ENCODE peak calls at places on chromosome 3, in five cellular contexts. One of them, this sample, is unnamed.
A peak's percentile ranks its signal among the peaks of the same experiment; 100 is the strongest.

GRCh38 chr3:151328298-151329036 is 882 bp downstream of the P2RY13 start:
- DNase-seq in foreskin fibroblast: peak; percentile 52
- DNase-seq in type B pancreatic cell: no peak
- DNase-seq in GM12865: no peak
- DNase-seq in glutamatergic neuron: no peak
- DNase-seq in this sample: no peak

GRCh38 chr3:64808056-64808455 is 120.3 kb upstream of the ADAMTS9 start:
- DNase-seq in foreskin fibroblast: no peak
- DNase-seq in type B pancreatic cell: no peak
- DNase-seq in GM12865: no peak
- DNase-seq in glutamatergic neuron: no peak
- DNase-seq in this sample: no peak

GRCh38 chr3:36729204-36730056 is 34.9 kb downstream of the DCLK3 start:
- DNase-seq in foreskin fibroblast: peak; percentile 75
- DNase-seq in type B pancreatic cell: no peak
- DNase-seq in GM12865: peak; percentile 55
- DNase-seq in glutamatergic neuron: no peak
- DNase-seq in this sample: peak; percentile 16

GRCh38 chr3:109122690-109123089 is 4.8 kb upstream of the MORC1 start:
- DNase-seq in foreskin fibroblast: no peak
- DNase-seq in type B pancreatic cell: no peak
- DNase-seq in GM12865: no peak
- DNase-seq in glutamatergic neuron: no peak
- DNase-seq in this sample: no peak

GRCh38 chr3:149655826-149656599 is 1.8 kb downstream of the WWTR1 start:
- DNase-seq in foreskin fibroblast: no peak
- DNase-seq in type B pancreatic cell: no peak
- DNase-seq in GM12865: no peak
- DNase-seq in glutamatergic neuron: no peak
- DNase-seq in this sample: no peak

GRCh38 chr3:126083511-126083912 is 412 bp downstream of the SLC41A3 start:
- DNase-seq in foreskin fibroblast: peak; percentile 68
- DNase-seq in type B pancreatic cell: no peak
- DNase-seq in GM12865: peak; percentile 65
- DNase-seq in glutamatergic neuron: peak; percentile 65
- DNase-seq in this sample: no peak

GRCh38 chr3:166455724-166456123 is 618.5 kb upstream of the BCHE start:
- DNase-seq in foreskin fibroblast: no peak
- DNase-seq in type B pancreatic cell: no peak
- DNase-seq in GM12865: no peak
- DNase-seq in glutamatergic neuron: no peak
- DNase-seq in this sample: no peak

GRCh38 chr3:73577704-73578103 is 47.0 kb downstream of the PDZRN3 start:
- DNase-seq in foreskin fibroblast: no peak
- DNase-seq in type B pancreatic cell: no peak
- DNase-seq in GM12865: no peak
- DNase-seq in glutamatergic neuron: no peak
- DNase-seq in this sample: no peak

GRCh38 chr3:193879099-193879863 is 256.7 kb upstream of the HES1 start:
- DNase-seq in foreskin fibroblast: no peak
- DNase-seq in type B pancreatic cell: no peak
- DNase-seq in GM12865: no peak
- DNase-seq in glutamatergic neuron: no peak
- DNase-seq in this sample: no peak

GRCh38 chr3:128322030-128323022 is 144.4 kb downstream of the DNAJB8 start:
- DNase-seq in foreskin fibroblast: peak; percentile 60
- DNase-seq in type B pancreatic cell: peak; percentile 64
- DNase-seq in GM12865: peak; percentile 37
- DNase-seq in glutamatergic neuron: peak; percentile 71
- DNase-seq in this sample: no peak

GRCh38 chr3:20340324-20340928 is 154.4 kb upstream of the SGO1 start:
- DNase-seq in foreskin fibroblast: peak; percentile 88
- DNase-seq in type B pancreatic cell: peak; percentile 74
- DNase-seq in GM12865: peak; percentile 78
- DNase-seq in glutamatergic neuron: peak; percentile 73
- DNase-seq in this sample: peak; percentile 16

GRCh38 chr3:278300-279064 is 81.9 kb downstream of the CHL1 start:
- DNase-seq in foreskin fibroblast: no peak
- DNase-seq in type B pancreatic cell: no peak
- DNase-seq in GM12865: peak; percentile 94
- DNase-seq in glutamatergic neuron: peak; percentile 32
- DNase-seq in this sample: no peak

GRCh38 chr3:148815316-148815715 is 12.3 kb upstream of the CPB1 start:
- DNase-seq in foreskin fibroblast: no peak
- DNase-seq in type B pancreatic cell: no peak
- DNase-seq in GM12865: no peak
- DNase-seq in glutamatergic neuron: no peak
- DNase-seq in this sample: no peak

GRCh38 chr3:63991666-63992065 is 31.6 kb downstream of the PSMD6 start:
- DNase-seq in foreskin fibroblast: no peak
- DNase-seq in type B pancreatic cell: no peak
- DNase-seq in GM12865: no peak
- DNase-seq in glutamatergic neuron: no peak
- DNase-seq in this sample: no peak

GRCh38 chr3:111315911-111316310 is 226.1 kb upstream of the CD96 start:
- DNase-seq in foreskin fibroblast: peak; percentile 84
- DNase-seq in type B pancreatic cell: no peak
- DNase-seq in GM12865: no peak
- DNase-seq in glutamatergic neuron: no peak
- DNase-seq in this sample: no peak

GRCh38 chr3:166713787-166714186 is 666.3 kb downstream of the ZBBX start:
- DNase-seq in foreskin fibroblast: no peak
- DNase-seq in type B pancreatic cell: no peak
- DNase-seq in GM12865: no peak
- DNase-seq in glutamatergic neuron: no peak
- DNase-seq in this sample: no peak

GRCh38 chr3:191383104-191383503 is 52.8 kb upstream of the UTS2B start:
- DNase-seq in foreskin fibroblast: no peak
- DNase-seq in type B pancreatic cell: no peak
- DNase-seq in GM12865: no peak
- DNase-seq in glutamatergic neuron: no peak
- DNase-seq in this sample: no peak

GRCh38 chr3:195106418-195106906 is 164.5 kb downstream of the XXYLT1 start:
- DNase-seq in foreskin fibroblast: peak; percentile 84
- DNase-seq in type B pancreatic cell: peak; percentile 82
- DNase-seq in GM12865: peak; percentile 69
- DNase-seq in glutamatergic neuron: peak; percentile 84
- DNase-seq in this sample: no peak

GRCh38 chr3:189685854-189686253 is 54.7 kb downstream of the TP63 start:
- DNase-seq in foreskin fibroblast: peak; percentile 68
- DNase-seq in type B pancreatic cell: no peak
- DNase-seq in GM12865: no peak
- DNase-seq in glutamatergic neuron: no peak
- DNase-seq in this sample: peak; percentile 25

GRCh38 chr3:30535515-30535914 is 70.9 kb upstream of the TGFBR2 start:
- DNase-seq in foreskin fibroblast: peak; percentile 58
- DNase-seq in type B pancreatic cell: no peak
- DNase-seq in GM12865: no peak
- DNase-seq in glutamatergic neuron: no peak
- DNase-seq in this sample: no peak

GRCh38 chr3:36988336-36988735 is 4.6 kb downstream of the EPM2AIP1 start:
- DNase-seq in foreskin fibroblast: no peak
- DNase-seq in type B pancreatic cell: no peak
- DNase-seq in GM12865: no peak
- DNase-seq in glutamatergic neuron: no peak
- DNase-seq in this sample: no peak

GRCh38 chr3:142931222-142931621 is 32.3 kb downstream of the PAQR9 start:
- DNase-seq in foreskin fibroblast: no peak
- DNase-seq in type B pancreatic cell: no peak
- DNase-seq in GM12865: peak; percentile 59
- DNase-seq in glutamatergic neuron: no peak
- DNase-seq in this sample: no peak

DNA sequence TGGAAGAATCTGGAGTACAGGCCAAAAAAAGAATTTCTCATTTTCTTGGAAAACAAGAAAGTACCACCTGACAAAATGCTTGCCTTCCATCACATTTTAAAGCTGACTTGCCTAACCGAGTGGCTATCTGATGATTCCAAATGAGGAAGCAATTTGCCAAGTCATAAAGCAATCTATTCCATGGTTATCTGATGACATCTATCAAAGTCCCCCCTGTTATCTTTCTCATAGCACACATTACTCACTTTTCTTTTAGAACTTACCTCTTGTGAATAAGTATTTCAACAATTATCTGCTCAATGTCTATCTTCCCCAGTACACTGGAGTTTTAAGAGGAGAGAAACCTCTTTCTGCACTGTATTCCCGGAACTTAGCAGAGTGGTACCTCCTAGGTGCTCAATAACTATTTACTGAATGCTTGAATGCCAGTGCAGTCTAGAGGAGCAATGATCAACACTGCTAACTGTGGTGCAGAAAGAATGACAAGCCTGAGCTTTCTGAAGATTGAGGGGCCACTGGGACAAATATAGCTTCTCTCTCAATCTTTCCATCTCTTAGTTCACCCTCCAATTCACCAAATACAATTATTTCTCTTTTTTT is 186.3 kb upstream of the ATP11B start:
- DNase-seq in foreskin fibroblast: no peak
- DNase-seq in type B pancreatic cell: no peak
- DNase-seq in GM12865: no peak
- DNase-seq in glutamatergic neuron: no peak
- DNase-seq in this sample: no peak
- TF ChIP-seq CTCF in foreskin fibroblast: no peak
- TF ChIP-seq CTCF in type B pancreatic cell: no peak
- TF ChIP-seq CTCF in GM12865: no peak
- TF ChIP-seq CTCF in glutamatergic neuron: no peak
- TF ChIP-seq CTCF in this sample: no peak

GRCh38 chr3:15955968-15956367 is 158.2 kb upstream of the ANKRD28 start:
- DNase-seq in foreskin fibroblast: peak; percentile 67
- DNase-seq in type B pancreatic cell: no peak
- DNase-seq in GM12865: no peak
- DNase-seq in glutamatergic neuron: no peak
- DNase-seq in this sample: no peak
- TF ChIP-seq CTCF in foreskin fibroblast: no peak
- TF ChIP-seq CTCF in type B pancreatic cell: no peak
- TF ChIP-seq CTCF in GM12865: no peak
- TF ChIP-seq CTCF in glutamatergic neuron: no peak
- TF ChIP-seq CTCF in this sample: no peak

GRCh38 chr3:51306093-51306492 is 79.0 kb upstream of the MANF start:
- DNase-seq in foreskin fibroblast: no peak
- DNase-seq in type B pancreatic cell: no peak
- DNase-seq in GM12865: no peak
- DNase-seq in glutamatergic neuron: no peak
- DNase-seq in this sample: no peak

GRCh38 chr3:51307458-51307857 is 77.6 kb upstream of the MANF start:
- DNase-seq in foreskin fibroblast: no peak
- DNase-seq in type B pancreatic cell: no peak
- DNase-seq in GM12865: no peak
- DNase-seq in glutamatergic neuron: no peak
- DNase-seq in this sample: no peak

GRCh38 chr3:51311055-51311454 is 74.0 kb upstream of the MANF start:
- DNase-seq in foreskin fibroblast: peak; percentile 52
- DNase-seq in type B pancreatic cell: no peak
- DNase-seq in GM12865: peak; percentile 28
- DNase-seq in glutamatergic neuron: no peak
- DNase-seq in this sample: no peak
- TF ChIP-seq CTCF in foreskin fibroblast: peak; percentile 40
- TF ChIP-seq CTCF in type B pancreatic cell: peak; percentile 67
- TF ChIP-seq CTCF in GM12865: peak; percentile 40
- TF ChIP-seq CTCF in glutamatergic neuron: peak; percentile 36
- TF ChIP-seq CTCF in this sample: peak; percentile 36

GRCh38 chr3:11095932-11096265 is 58.4 kb upstream of the HRH1 start:
- DNase-seq in foreskin fibroblast: no peak
- DNase-seq in type B pancreatic cell: no peak
- DNase-seq in GM12865: no peak
- DNase-seq in glutamatergic neuron: no peak
- DNase-seq in this sample: no peak
- TF ChIP-seq CTCF in foreskin fibroblast: peak; percentile 10
- TF ChIP-seq CTCF in type B pancreatic cell: no peak
- TF ChIP-seq CTCF in GM12865: no peak
- TF ChIP-seq CTCF in glutamatergic neuron: no peak
- TF ChIP-seq CTCF in this sample: peak; percentile 48